ENCODE peak calls at places on chromosome 3, in six cellular contexts. One of them, this sample, is unnamed.

GRCh38 chr3:63467392-63467791 is 185.1 kb upstream of the SNTN start:
- DNase-seq in MCF 10A: no peak
- DNase-seq in Calu3: no peak
- DNase-seq in neural crest cell: no peak
- DNase-seq in stimulated activated naive B cell treated with anti-CD40 and anti-IgM and Interleukin-4, amounts not matched to agents 10 μg/mL and 1 μg/mL and 100 μg/mL, for 72 hours: no peak
- DNase-seq in activated CD4-positive, alpha-beta T cell treated with anti-CD3 and anti-CD28 coated beads, Interleukin-2, amount 50 U/mL, for 24 hours: no peak
- DNase-seq in this sample: no peak

GRCh38 chr3:112627419-112627818 is 13.5 kb downstream of the CCDC80 start:
- DNase-seq in stimulated activated naive B cell treated with anti-CD40 and anti-IgM and Interleukin-4, amounts not matched to agents 10 μg/mL and 1 μg/mL and 100 μg/mL, for 72 hours: no peak
- DNase-seq in activated CD4-positive, alpha-beta T cell treated with anti-CD3 and anti-CD28 coated beads, Interleukin-2, amount 50 U/mL, for 24 hours: no peak
- DNase-seq in Calu3: no peak
- DNase-seq in MCF 10A: no peak
- DNase-seq in neural crest cell: no peak
- DNase-seq in this sample: no peak

GRCh38 chr3:141414800-141415462 is 46.6 kb downstream of the ZBTB38 start:
- DNase-seq in Calu3: no peak
- DNase-seq in neural crest cell: no peak
- DNase-seq in activated CD4-positive, alpha-beta T cell treated with anti-CD3 and anti-CD28 coated beads, Interleukin-2, amount 50 U/mL, for 24 hours: no peak
- DNase-seq in MCF 10A: peak
- DNase-seq in stimulated activated naive B cell treated with anti-CD40 and anti-IgM and Interleukin-4, amounts not matched to agents 10 μg/mL and 1 μg/mL and 100 μg/mL, for 72 hours: no peak
- DNase-seq in this sample: no peak

GRCh38 chr3:141383555-141384129 is 15.3 kb downstream of the ZBTB38 start:
- DNase-seq in neural crest cell: no peak
- DNase-seq in Calu3: no peak
- DNase-seq in MCF 10A: no peak
- DNase-seq in activated CD4-positive, alpha-beta T cell treated with anti-CD3 and anti-CD28 coated beads, Interleukin-2, amount 50 U/mL, for 24 hours: no peak
- DNase-seq in stimulated activated naive B cell treated with anti-CD40 and anti-IgM and Interleukin-4, amounts not matched to agents 10 μg/mL and 1 μg/mL and 100 μg/mL, for 72 hours: no peak
- DNase-seq in this sample: no peak

GRCh38 chr3:70943886-70944285 is 631.4 kb upstream of the MDFIC2 start:
- DNase-seq in stimulated activated naive B cell treated with anti-CD40 and anti-IgM and Interleukin-4, amounts not matched to agents 10 μg/mL and 1 μg/mL and 100 μg/mL, for 72 hours: no peak
- DNase-seq in MCF 10A: no peak
- DNase-seq in Calu3: no peak
- DNase-seq in activated CD4-positive, alpha-beta T cell treated with anti-CD3 and anti-CD28 coated beads, Interleukin-2, amount 50 U/mL, for 24 hours: no peak
- DNase-seq in neural crest cell: no peak
- DNase-seq in this sample: no peak

GRCh38 chr3:45670995-45671394 is 18.2 kb upstream of the SACM1L start:
- DNase-seq in Calu3: no peak
- DNase-seq in stimulated activated naive B cell treated with anti-CD40 and anti-IgM and Interleukin-4, amounts not matched to agents 10 μg/mL and 1 μg/mL and 100 μg/mL, for 72 hours: no peak
- DNase-seq in activated CD4-positive, alpha-beta T cell treated with anti-CD3 and anti-CD28 coated beads, Interleukin-2, amount 50 U/mL, for 24 hours: no peak
- DNase-seq in MCF 10A: no peak
- DNase-seq in neural crest cell: no peak
- DNase-seq in this sample: no peak

GRCh38 chr3:189142527-189142926 is 29.2 kb upstream of the TPRG1 start:
- DNase-seq in MCF 10A: peak
- DNase-seq in neural crest cell: no peak
- DNase-seq in Calu3: no peak
- DNase-seq in activated CD4-positive, alpha-beta T cell treated with anti-CD3 and anti-CD28 coated beads, Interleukin-2, amount 50 U/mL, for 24 hours: no peak
- DNase-seq in stimulated activated naive B cell treated with anti-CD40 and anti-IgM and Interleukin-4, amounts not matched to agents 10 μg/mL and 1 μg/mL and 100 μg/mL, for 72 hours: no peak
- DNase-seq in this sample: no peak

GRCh38 chr3:127646501-127647046 is 17.6 kb downstream of the PODXL2 start:
- DNase-seq in activated CD4-positive, alpha-beta T cell treated with anti-CD3 and anti-CD28 coated beads, Interleukin-2, amount 50 U/mL, for 24 hours: no peak
- DNase-seq in Calu3: no peak
- DNase-seq in neural crest cell: no peak
- DNase-seq in stimulated activated naive B cell treated with anti-CD40 and anti-IgM and Interleukin-4, amounts not matched to agents 10 μg/mL and 1 μg/mL and 100 μg/mL, for 72 hours: no peak
- DNase-seq in MCF 10A: no peak
- DNase-seq in this sample: no peak

GRCh38 chr3:24481193-24481592 is 13.5 kb downstream of the THRB start:
- DNase-seq in activated CD4-positive, alpha-beta T cell treated with anti-CD3 and anti-CD28 coated beads, Interleukin-2, amount 50 U/mL, for 24 hours: no peak
- DNase-seq in Calu3: no peak
- DNase-seq in neural crest cell: no peak
- DNase-seq in stimulated activated naive B cell treated with anti-CD40 and anti-IgM and Interleukin-4, amounts not matched to agents 10 μg/mL and 1 μg/mL and 100 μg/mL, for 72 hours: no peak
- DNase-seq in MCF 10A: no peak
- DNase-seq in this sample: no peak

GRCh38 chr3:27985369-27986035 is 255.9 kb upstream of the CMC1 start:
- DNase-seq in neural crest cell: no peak
- DNase-seq in stimulated activated naive B cell treated with anti-CD40 and anti-IgM and Interleukin-4, amounts not matched to agents 10 μg/mL and 1 μg/mL and 100 μg/mL, for 72 hours: no peak
- DNase-seq in Calu3: no peak
- DNase-seq in activated CD4-positive, alpha-beta T cell treated with anti-CD3 and anti-CD28 coated beads, Interleukin-2, amount 50 U/mL, for 24 hours: no peak
- DNase-seq in MCF 10A: no peak
- DNase-seq in this sample: no peak

GRCh38 chr3:111903067-111903511 is 44.0 kb downstream of the PHLDB2 start:
- DNase-seq in neural crest cell: no peak
- DNase-seq in stimulated activated naive B cell treated with anti-CD40 and anti-IgM and Interleukin-4, amounts not matched to agents 10 μg/mL and 1 μg/mL and 100 μg/mL, for 72 hours: no peak
- DNase-seq in MCF 10A: peak
- DNase-seq in activated CD4-positive, alpha-beta T cell treated with anti-CD3 and anti-CD28 coated beads, Interleukin-2, amount 50 U/mL, for 24 hours: no peak
- DNase-seq in Calu3: peak
- DNase-seq in this sample: peak

GRCh38 chr3:14448756-14449728 is 46.6 kb downstream of the SLC6A6 start:
- DNase-seq in activated CD4-positive, alpha-beta T cell treated with anti-CD3 and anti-CD28 coated beads, Interleukin-2, amount 50 U/mL, for 24 hours: no peak
- DNase-seq in MCF 10A: no peak
- DNase-seq in Calu3: no peak
- DNase-seq in neural crest cell: no peak
- DNase-seq in stimulated activated naive B cell treated with anti-CD40 and anti-IgM and Interleukin-4, amounts not matched to agents 10 μg/mL and 1 μg/mL and 100 μg/mL, for 72 hours: no peak
- DNase-seq in this sample: no peak

GRCh38 chr3:157248590-157249425 is 88.9 kb upstream of the CCNL1 start:
- DNase-seq in neural crest cell: no peak
- DNase-seq in activated CD4-positive, alpha-beta T cell treated with anti-CD3 and anti-CD28 coated beads, Interleukin-2, amount 50 U/mL, for 24 hours: no peak
- DNase-seq in stimulated activated naive B cell treated with anti-CD40 and anti-IgM and Interleukin-4, amounts not matched to agents 10 μg/mL and 1 μg/mL and 100 μg/mL, for 72 hours: no peak
- DNase-seq in Calu3: peak
- DNase-seq in MCF 10A: peak
- DNase-seq in this sample: peak

GRCh38 chr3:139830817-139831216 is 104.2 kb upstream of the CLSTN2 start:
- DNase-seq in Calu3: no peak
- DNase-seq in neural crest cell: peak
- DNase-seq in activated CD4-positive, alpha-beta T cell treated with anti-CD3 and anti-CD28 coated beads, Interleukin-2, amount 50 U/mL, for 24 hours: no peak
- DNase-seq in MCF 10A: no peak
- DNase-seq in stimulated activated naive B cell treated with anti-CD40 and anti-IgM and Interleukin-4, amounts not matched to agents 10 μg/mL and 1 μg/mL and 100 μg/mL, for 72 hours: no peak
- DNase-seq in this sample: no peak

GRCh38 chr3:11145888-11146287 is 8.4 kb upstream of the HRH1 start:
- DNase-seq in neural crest cell: no peak
- DNase-seq in stimulated activated naive B cell treated with anti-CD40 and anti-IgM and Interleukin-4, amounts not matched to agents 10 μg/mL and 1 μg/mL and 100 μg/mL, for 72 hours: no peak
- DNase-seq in MCF 10A: peak
- DNase-seq in activated CD4-positive, alpha-beta T cell treated with anti-CD3 and anti-CD28 coated beads, Interleukin-2, amount 50 U/mL, for 24 hours: no peak
- DNase-seq in Calu3: no peak
- DNase-seq in this sample: peak

GRCh38 chr3:134251731-134252391 is 1.2 kb upstream of the RYK start:
- DNase-seq in MCF 10A: no peak
- DNase-seq in activated CD4-positive, alpha-beta T cell treated with anti-CD3 and anti-CD28 coated beads, Interleukin-2, amount 50 U/mL, for 24 hours: no peak
- DNase-seq in neural crest cell: no peak
- DNase-seq in Calu3: no peak
- DNase-seq in stimulated activated naive B cell treated with anti-CD40 and anti-IgM and Interleukin-4, amounts not matched to agents 10 μg/mL and 1 μg/mL and 100 μg/mL, for 72 hours: no peak
- DNase-seq in this sample: no peak

GRCh38 chr3:170907519-170908234 is 760 bp downstream of the EIF5A2 start:
- DNase-seq in stimulated activated naive B cell treated with anti-CD40 and anti-IgM and Interleukin-4, amounts not matched to agents 10 μg/mL and 1 μg/mL and 100 μg/mL, for 72 hours: no peak
- DNase-seq in activated CD4-positive, alpha-beta T cell treated with anti-CD3 and anti-CD28 coated beads, Interleukin-2, amount 50 U/mL, for 24 hours: no peak
- DNase-seq in MCF 10A: peak
- DNase-seq in Calu3: no peak
- DNase-seq in neural crest cell: peak
- DNase-seq in this sample: peak